ENCODE peak calls at places on chromosome 9, in eight cellular contexts. H, L, M, Z, I, W, A and S are unnamed samples.

GRCh38 chr9:89878687-89879086 is 273.9 kb downstream of the GADD45G start:
- DNase-seq in H (no peak), L (no peak), M (peak), Z (peak), I (no peak), W (peak), A (no peak), S (no peak)

GRCh38 chr9:124855944-124856773 is 2.9 kb downstream of the WDR38 start:
- DNase-seq in H (no peak), L (no peak), M (no peak), Z (no peak), I (no peak), W (no peak), A (peak), S (no peak)

GRCh38 chr9:5554254-5554653 is 43.9 kb downstream of the PDCD1LG2 start:
- DNase-seq in H (no peak), L (peak), M (no peak), Z (no peak), I (peak), W (no peak), A (no peak), S (no peak)

GRCh38 chr9:133919253-133920115 is 72.6 kb downstream of the VAV2 start:
- DNase-seq in H (peak), L (no peak), M (no peak), Z (no peak), I (no peak), W (no peak), A (no peak), S (no peak)

GRCh38 chr9:91943447-91943846 is 6.6 kb downstream of the ROR2 start:
- DNase-seq in H (no peak), L (no peak), M (no peak), Z (no peak), I (no peak), W (no peak), A (no peak), S (no peak)

GRCh38 chr9:36551868-36552267 is 20.8 kb upstream of the MELK start:
- DNase-seq in H (no peak), L (no peak), M (no peak), Z (no peak), I (peak), W (no peak), A (no peak), S (no peak)

GRCh38 chr9:123640792-123641222 is 284.8 kb downstream of the CRB2 start:
- DNase-seq in H (no peak), L (peak), M (no peak), Z (no peak), I (no peak), W (no peak), A (no peak), S (no peak)

GRCh38 chr9:134623408-134624066 is 18.1 kb upstream of the COL5A1 start:
- DNase-seq in H (no peak), L (no peak), M (no peak), Z (peak), I (no peak), W (no peak), A (peak), S (no peak)

GRCh38 chr9:77772641-77773040 is 124.5 kb upstream of the GNA14 start:
- DNase-seq in H (no peak), L (no peak), M (no peak), Z (no peak), I (no peak), W (no peak), A (no peak), S (no peak)

GRCh38 chr9:128043467-128043868 is 23.7 kb downstream of the NAIF1 start:
- DNase-seq in H (no peak), L (no peak), M (no peak), Z (no peak), I (no peak), W (no peak), A (no peak), S (no peak)